ENCODE peak calls at places on chromosome 17, in five cellular contexts. One of them, this sample, is unnamed.

GRCh38 chr17:52233632-52234031 is 75.1 kb upstream of the CA10 start:
- DNase-seq in glomerular endothelial cell: no peak
- DNase-seq in NCI-H510A: no peak
- DNase-seq in pancreas: no peak
- DNase-seq in naive thymus-derived CD8-positive, alpha-beta T cell: no peak
- DNase-seq in this sample: no peak

GRCh38 chr17:40404003-40404402 is 13.7 kb downstream of the TOP2A start:
- DNase-seq in pancreas: no peak
- DNase-seq in glomerular endothelial cell: no peak
- DNase-seq in naive thymus-derived CD8-positive, alpha-beta T cell: no peak
- DNase-seq in NCI-H510A: no peak
- DNase-seq in this sample: no peak

GRCh38 chr17:81566461-81567126 is 14.4 kb upstream of the FAAP100 start:
- DNase-seq in pancreas: peak
- DNase-seq in naive thymus-derived CD8-positive, alpha-beta T cell: no peak
- DNase-seq in glomerular endothelial cell: peak
- DNase-seq in NCI-H510A: peak
- DNase-seq in this sample: no peak

GRCh38 chr17:80447790-80448189 is 28.6 kb downstream of the NPTX1 start:
- DNase-seq in pancreas: no peak
- DNase-seq in naive thymus-derived CD8-positive, alpha-beta T cell: no peak
- DNase-seq in glomerular endothelial cell: no peak
- DNase-seq in NCI-H510A: no peak
- DNase-seq in this sample: no peak

GRCh38 chr17:28524476-28525415 is 18.6 kb downstream of the FOXN1 start:
- DNase-seq in NCI-H510A: no peak
- DNase-seq in glomerular endothelial cell: no peak
- DNase-seq in naive thymus-derived CD8-positive, alpha-beta T cell: no peak
- DNase-seq in pancreas: peak
- DNase-seq in this sample: no peak

GRCh38 chr17:77692571-77693161 is 265.8 kb upstream of the TNRC6C start:
- DNase-seq in glomerular endothelial cell: no peak
- DNase-seq in naive thymus-derived CD8-positive, alpha-beta T cell: peak
- DNase-seq in pancreas: no peak
- DNase-seq in NCI-H510A: no peak
- DNase-seq in this sample: no peak

GRCh38 chr17:2192367-2193028 is 111.1 kb downstream of the SMG6 start:
- DNase-seq in naive thymus-derived CD8-positive, alpha-beta T cell: peak
- DNase-seq in glomerular endothelial cell: no peak
- DNase-seq in pancreas: no peak
- DNase-seq in NCI-H510A: no peak
- DNase-seq in this sample: peak

GRCh38 chr17:10198509-10199249 is at the start of gene GAS7:
- DNase-seq in pancreas: peak
- DNase-seq in glomerular endothelial cell: no peak
- DNase-seq in naive thymus-derived CD8-positive, alpha-beta T cell: peak
- DNase-seq in NCI-H510A: no peak
- DNase-seq in this sample: no peak

GRCh38 chr17:975321-975982 is 4.1 kb downstream of the NXN start:
- DNase-seq in NCI-H510A: no peak
- DNase-seq in naive thymus-derived CD8-positive, alpha-beta T cell: no peak
- DNase-seq in glomerular endothelial cell: no peak
- DNase-seq in pancreas: no peak
- DNase-seq in this sample: no peak

GRCh38 chr17:79382313-79382712 is 228.5 kb downstream of the RBFOX3 start:
- DNase-seq in NCI-H510A: no peak
- DNase-seq in glomerular endothelial cell: no peak
- DNase-seq in pancreas: no peak
- DNase-seq in naive thymus-derived CD8-positive, alpha-beta T cell: no peak
- DNase-seq in this sample: no peak

GRCh38 chr17:2701161-2701995 is 10.2 kb downstream of the CLUH start:
- DNase-seq in glomerular endothelial cell: no peak
- DNase-seq in naive thymus-derived CD8-positive, alpha-beta T cell: no peak
- DNase-seq in pancreas: peak
- DNase-seq in NCI-H510A: no peak
- DNase-seq in this sample: no peak

GRCh38 chr17:39626171-39626670 is 531 bp upstream of the PPP1R1B start:
- DNase-seq in pancreas: no peak
- DNase-seq in naive thymus-derived CD8-positive, alpha-beta T cell: no peak
- DNase-seq in NCI-H510A: no peak
- DNase-seq in glomerular endothelial cell: no peak
- DNase-seq in this sample: no peak

GRCh38 chr17:47897561-47897960 is 1.5 kb downstream of the SP2 start:
- DNase-seq in pancreas: no peak
- DNase-seq in NCI-H510A: no peak
- DNase-seq in glomerular endothelial cell: no peak
- DNase-seq in naive thymus-derived CD8-positive, alpha-beta T cell: no peak
- DNase-seq in this sample: no peak

GRCh38 chr17:42670199-42670924 is 6.4 kb downstream of the PLEKHH3 start:
- DNase-seq in naive thymus-derived CD8-positive, alpha-beta T cell: peak
- DNase-seq in glomerular endothelial cell: no peak
- DNase-seq in NCI-H510A: no peak
- DNase-seq in pancreas: peak
- DNase-seq in this sample: no peak

GRCh38 chr17:3667366-3668278 is 756 bp downstream of the TAX1BP3 start:
- DNase-seq in glomerular endothelial cell: no peak
- DNase-seq in pancreas: peak
- DNase-seq in naive thymus-derived CD8-positive, alpha-beta T cell: no peak
- DNase-seq in NCI-H510A: peak
- DNase-seq in this sample: no peak

GRCh38 chr17:21213005-21213404 is 956 bp downstream of the TMEM11 start:
- DNase-seq in NCI-H510A: no peak
- DNase-seq in glomerular endothelial cell: no peak
- DNase-seq in pancreas: no peak
- DNase-seq in naive thymus-derived CD8-positive, alpha-beta T cell: no peak
- DNase-seq in this sample: no peak